ENCODE peak calls at places on chromosome 3, in seven cellular contexts. T is GM13977, A is GM10248, L is vagina, X is thoracic aorta, B is mesothelial cell of epicardium, F is neural crest cell. D is an unnamed sample.
A peak's percentile ranks its signal among the peaks of the same experiment; 100 is the strongest.

GRCh38 chr3:154540950-154541604 is 111.1 kb upstream of the GPR149 start:
- DNase-seq in T (no peak), A (no peak), L (no peak), X (no peak), B (no peak), F (no peak), D (no peak)

GRCh38 chr3:189304465-189305341 is 132.9 kb downstream of the TPRG1 start:
- DNase-seq in T (no peak), A (no peak), L (no peak), X (no peak), B (peak; percentile 27), F (no peak), D (no peak)

GRCh38 chr3:169575381-169575780 is 88.1 kb downstream of the MECOM start:
- DNase-seq in T (no peak), A (no peak), L (no peak), X (no peak), B (no peak), F (no peak), D (no peak)

GRCh38 chr3:52244061-52244628 is 1.4 kb upstream of the PPM1M start:
- DNase-seq in T (peak; percentile 89), A (peak; percentile 80), L (no peak), X (no peak), B (no peak), F (no peak), D (no peak)

GRCh38 chr3:53170325-53171108 is 9.5 kb downstream of the PRKCD start:
- DNase-seq in T (peak; percentile 69), A (peak; percentile 78), L (no peak), X (no peak), B (no peak), F (no peak), D (no peak)

GRCh38 chr3:72042397-72043211 is 257.7 kb upstream of the PROK2 start:
- DNase-seq in T (no peak), A (no peak), L (no peak), X (no peak), B (no peak), F (no peak), D (no peak)

GRCh38 chr3:73727117-73727802 is 102.5 kb upstream of the PDZRN3 start:
- DNase-seq in T (no peak), A (no peak), L (peak; percentile 94), X (no peak), B (no peak), F (peak; percentile 1), D (no peak)

GRCh38 chr3:184645304-184645703 is 66.6 kb downstream of the MAGEF1 start:
- DNase-seq in T (no peak), A (no peak), L (no peak), X (no peak), B (no peak), F (no peak), D (no peak)

GRCh38 chr3:14565791-14566588 is 25.8 kb upstream of the GRIP2 start:
- DNase-seq in T (no peak), A (no peak), L (no peak), X (no peak), B (no peak), F (no peak), D (no peak)

GRCh38 chr3:53593611-53594010 is 99.2 kb downstream of the CACNA1D start:
- DNase-seq in T (no peak), A (no peak), L (no peak), X (no peak), B (no peak), F (no peak), D (no peak)

GRCh38 chr3:107216229-107216628 is 161.0 kb upstream of the CCDC54 start:
- DNase-seq in T (no peak), A (no peak), L (no peak), X (no peak), B (no peak), F (no peak), D (no peak)

GRCh38 chr3:130969621-130970020 is 57.0 kb downstream of the ASTE1 start:
- DNase-seq in T (no peak), A (no peak), L (no peak), X (no peak), B (no peak), F (no peak), D (no peak)

GRCh38 chr3:123449986-123450474 is 1.1 kb upstream of the ADCY5 start:
- DNase-seq in T (no peak), A (no peak), L (no peak), X (no peak), B (no peak), F (peak; percentile 23), D (no peak)

GRCh38 chr3:69197455-69197854 is 75.1 kb upstream of the LMOD3 start:
- DNase-seq in T (no peak), A (no peak), L (no peak), X (no peak), B (no peak), F (no peak), D (no peak)

GRCh38 chr3:492586-493296 is 296.2 kb downstream of the CHL1 start:
- DNase-seq in T (no peak), A (no peak), L (no peak), X (no peak), B (no peak), F (no peak), D (no peak)

GRCh38 chr3:195908439-195909293 is at the start of gene TNK2:
- DNase-seq in T (peak; percentile 74), A (peak; percentile 46), L (no peak), X (no peak), B (no peak), F (no peak), D (no peak)

GRCh38 chr3:29071077-29071634 is 209.7 kb upstream of the RBMS3 start:
- DNase-seq in T (no peak), A (no peak), L (no peak), X (no peak), B (no peak), F (no peak), D (no peak)

GRCh38 chr3:128335621-128336296 is 130.9 kb downstream of the DNAJB8 start:
- DNase-seq in T (no peak), A (no peak), L (no peak), X (no peak), B (no peak), F (no peak), D (no peak)

GRCh38 chr3:100210777-100211145 is 50.0 kb upstream of the TBC1D23 start:
- DNase-seq in T (peak; percentile 37), A (no peak), L (no peak), X (no peak), B (no peak), F (no peak), D (no peak)

GRCh38 chr3:79657076-79657475 is 110.7 kb downstream of the ROBO1 start:
- DNase-seq in T (no peak), A (no peak), L (no peak), X (no peak), B (no peak), F (no peak), D (no peak)
- TF ChIP-seq CTCF in T (no peak), A (no peak), L (no peak), X (no peak), B (no peak), F (no peak), D (no peak)

GRCh38 chr3:47666118-47666517 is 87.5 kb upstream of the CSPG5 start:
- DNase-seq in T (no peak), A (no peak), L (no peak), X (no peak), B (no peak), F (no peak), D (no peak)

GRCh38 chr3:47663630-47664240 is 85.1 kb upstream of the CSPG5 start:
- DNase-seq in T (no peak), A (no peak), L (no peak), X (no peak), B (no peak), F (no peak), D (no peak)

GRCh38 chr3:47661121-47661752 is 82.6 kb upstream of the CSPG5 start:
- DNase-seq in T (no peak), A (no peak), L (no peak), X (no peak), B (no peak), F (no peak), D (no peak)

GRCh38 chr3:47669026-47669749 is 90.5 kb upstream of the CSPG5 start:
- DNase-seq in T (no peak), A (no peak), L (no peak), X (no peak), B (no peak), F (no peak), D (no peak)

GRCh38 chr3:47664519-47664918 is 85.9 kb upstream of the CSPG5 start:
- DNase-seq in T (no peak), A (no peak), L (no peak), X (no peak), B (no peak), F (no peak), D (no peak)
- TF ChIP-seq CTCF in T (peak; percentile 18), A (peak; percentile 11), L (no peak), X (no peak), B (no peak), F (peak; percentile 48), D (peak; percentile 24)

GRCh38 chr3:139238281-139239030 is 105.4 kb upstream of the MRPS22 start:
- DNase-seq in T (no peak), A (no peak), L (no peak), X (no peak), B (no peak), F (no peak), D (no peak)

GRCh38 chr3:139236336-139236735 is 107.5 kb upstream of the MRPS22 start:
- DNase-seq in T (no peak), A (no peak), L (no peak), X (no peak), B (no peak), F (no peak), D (no peak)

GRCh38 chr3:139241783-139242182 is 102.0 kb upstream of the MRPS22 start:
- DNase-seq in T (no peak), A (no peak), L (no peak), X (no peak), B (no peak), F (no peak), D (no peak)
- TF ChIP-seq CTCF in T (no peak), A (no peak), L (no peak), X (no peak), B (no peak), F (peak; percentile 26), D (no peak)

GRCh38 chr3:177979684-177980083 is 556.6 kb upstream of the KCNMB2 start:
- DNase-seq in T (no peak), A (no peak), L (no peak), X (no peak), B (no peak), F (no peak), D (no peak)

GRCh38 chr3:177978948-177979347 is 557.3 kb upstream of the KCNMB2 start:
- DNase-seq in T (no peak), A (no peak), L (no peak), X (no peak), B (no peak), F (no peak), D (no peak)

GRCh38 chr3:177982034-177982433 is 554.2 kb upstream of the KCNMB2 start:
- DNase-seq in T (no peak), A (no peak), L (no peak), X (no peak), B (no peak), F (no peak), D (no peak)

GRCh38 chr3:177981576-177981975 is 554.7 kb upstream of the KCNMB2 start:
- DNase-seq in T (no peak), A (no peak), L (no peak), X (no peak), B (no peak), F (no peak), D (no peak)

DNA sequence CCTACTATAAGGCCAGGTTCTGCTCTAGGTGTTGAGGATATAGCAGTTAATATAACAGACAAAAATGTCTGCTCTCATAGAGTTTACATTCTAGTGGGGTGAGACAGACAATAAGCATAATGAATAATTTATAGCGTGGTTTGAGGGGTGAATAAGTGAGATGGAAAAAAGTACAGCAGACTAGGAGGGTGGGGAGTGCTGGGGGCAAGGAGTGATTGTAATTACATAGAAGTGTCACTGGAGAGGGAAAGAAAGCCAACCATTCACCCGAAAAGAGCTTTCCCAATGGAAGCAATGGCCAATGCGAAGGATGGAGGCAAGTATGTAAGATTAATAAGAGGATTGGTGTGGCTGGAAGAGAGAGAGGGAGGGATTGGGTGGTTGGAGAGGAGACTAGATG is 552.9 kb upstream of the KCNMB2 start:
- DNase-seq in T (no peak), A (no peak), L (no peak), X (no peak), B (no peak), F (no peak), D (no peak)
- TF ChIP-seq CTCF in T (no peak), A (no peak), L (no peak), X (no peak), B (no peak), F (no peak), D (no peak)

D was measured in D721Med.